ENCODE peak calls at places on chromosomes 4 and X, in nine cellular contexts. Z is IMR-90, N is suprapubic skin, S is testis, W is NB4, D is heart left ventricle, O is HCT116, C is Peyer's patch, Q is ovary. L is an unnamed sample.
A peak's percentile ranks its signal among the peaks of the same experiment; 100 is the strongest.

GRCh38 chr4:95386410-95386809 is 162.4 kb downstream of the UNC5C start:
- DNase-seq in Z (no peak), N (no peak), S (no peak), W (no peak), D (no peak), O (no peak), C (no peak), Q (no peak), L (no peak)

GRCh38 chr4:152102184-152103000 is 341.6 kb upstream of the GATB start:
- DNase-seq in Z (peak; percentile 92), N (no peak), S (no peak), W (no peak), D (no peak), O (peak; percentile 23), C (no peak), Q (no peak), L (no peak)

GRCh38 chr4:146224331-146224966 is 10.1 kb downstream of the REELD1 start:
- DNase-seq in Z (peak; percentile 26), N (no peak), S (peak; percentile 31), W (no peak), D (no peak), O (no peak), C (no peak), Q (no peak), L (no peak)

GRCh38 chr4:108010167-108010566 is 20.5 kb downstream of the HADH start:
- DNase-seq in Z (peak; percentile 89), N (no peak), S (no peak), W (no peak), D (no peak), O (no peak), C (no peak), Q (no peak), L (no peak)

GRCh38 chr4:78058591-78059523 is 1.7 kb downstream of the FRAS1 start:
- DNase-seq in Z (no peak), N (peak; percentile 68), S (peak; percentile 31), W (no peak), D (peak; percentile 39), O (no peak), C (peak; percentile 65), Q (peak; percentile 49), L (peak; percentile 17)

GRCh38 chrX:40172169-40172979 is 74.6 kb upstream of the BCOR start:
- DNase-seq in Z (peak; percentile 44), N (peak; percentile 78), S (peak; percentile 63), W (peak; percentile 49), D (peak; percentile 70), O (no peak), C (peak; percentile 78), Q (peak; percentile 83), L (peak; percentile 71)

GRCh38 chr4:30903493-30903892 is 183.3 kb downstream of the PCDH7 start:
- DNase-seq in Z (peak; percentile 74), N (no peak), S (no peak), W (no peak), D (no peak), O (no peak), C (no peak), Q (no peak), L (no peak)

GRCh38 chrX:49163555-49164419 is 1.2 kb downstream of the MAGIX start:
- DNase-seq in Z (peak; percentile 73), N (peak; percentile 92), S (peak; percentile 88), W (peak; percentile 87), D (peak; percentile 92), O (peak; percentile 63), C (peak; percentile 88), Q (peak; percentile 91), L (peak; percentile 88)

GRCh38 chr4:12729384-12729783 is 754.8 kb downstream of the RAB28 start:
- DNase-seq in Z (peak; percentile 15), N (no peak), S (no peak), W (peak; percentile 41), D (no peak), O (peak; percentile 33), C (no peak), Q (no peak), L (no peak)

GRCh38 chr4:25032126-25032525 is 1.4 kb upstream of the LGI2 start:
- DNase-seq in Z (peak; percentile 5), N (no peak), S (no peak), W (no peak), D (no peak), O (no peak), C (no peak), Q (no peak), L (no peak)

DNA sequence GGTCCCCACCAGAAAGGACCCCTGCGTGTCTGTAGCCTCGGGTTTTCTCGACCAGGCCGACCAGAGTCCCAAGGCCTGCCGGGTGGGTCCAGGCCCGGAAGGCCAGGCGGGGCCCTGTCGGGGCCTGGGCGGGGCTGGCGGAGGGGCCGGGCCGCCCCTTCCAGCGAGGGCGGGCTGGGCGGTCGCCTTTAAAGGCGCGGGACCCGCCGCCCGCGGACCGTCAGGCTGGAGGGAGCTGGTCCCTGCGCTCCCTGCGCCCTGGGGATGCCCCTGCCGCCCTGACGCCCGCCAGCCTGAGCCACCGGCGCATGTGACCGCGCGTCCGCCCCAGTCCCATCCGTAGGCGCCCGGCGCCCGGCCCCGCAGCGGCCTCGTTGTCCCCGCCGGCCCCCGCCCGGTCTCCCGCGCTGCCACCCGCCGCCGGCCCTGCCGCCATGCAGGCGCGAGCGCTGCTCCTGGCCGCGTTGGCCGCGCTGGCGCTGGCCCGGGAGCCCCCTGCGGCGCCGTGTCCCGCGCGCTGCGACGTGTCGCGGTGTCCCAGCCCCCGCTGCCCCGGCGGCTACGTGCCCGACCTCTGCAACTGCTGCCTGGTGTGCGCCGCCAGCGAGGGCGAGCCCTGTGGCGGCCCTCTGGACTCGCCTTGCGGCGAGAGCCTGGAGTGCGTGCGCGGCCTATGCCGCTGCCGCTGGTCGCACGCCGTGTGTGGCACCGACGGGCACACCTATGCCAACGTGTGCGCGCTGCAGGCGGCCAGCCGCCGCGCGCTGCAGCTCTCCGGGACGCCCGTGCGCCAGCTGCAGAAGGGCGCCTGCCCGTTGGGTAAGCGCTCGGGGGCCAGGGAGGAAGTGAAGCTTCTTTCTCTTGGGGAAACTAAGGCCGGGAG is at the start of gene HTRA3:
- DNase-seq in Z (peak; percentile 31), N (no peak), S (peak; percentile 43), W (peak; percentile 87), D (peak; percentile 75), O (no peak), C (no peak), Q (peak; percentile 84), L (peak; percentile 44)
- TF ChIP-seq POLR2A in Z (peak; percentile 65), N (peak; percentile 65), S (no peak), W (peak; percentile 88), D (peak; percentile 56), O (no peak), C (no peak), Q (peak; percentile 81), L (peak; percentile 72)

GRCh38 chr4:80709082-80709869 is 321.2 kb upstream of the BMP3 start:
- DNase-seq in Z (no peak), N (no peak), S (no peak), W (no peak), D (no peak), O (no peak), C (no peak), Q (no peak), L (no peak)

GRCh38 chr4:80717204-80717603 is 313.3 kb upstream of the BMP3 start:
- DNase-seq in Z (no peak), N (no peak), S (no peak), W (no peak), D (no peak), O (no peak), C (no peak), Q (no peak), L (no peak)

GRCh38 chr4:80710748-80711451 is 319.6 kb upstream of the BMP3 start:
- DNase-seq in Z (no peak), N (no peak), S (peak; percentile 23), W (no peak), D (no peak), O (no peak), C (no peak), Q (no peak), L (no peak)

GRCh38 chr4:80713409-80713808 is 317.1 kb upstream of the BMP3 start:
- DNase-seq in Z (no peak), N (no peak), S (no peak), W (no peak), D (no peak), O (no peak), C (no peak), Q (no peak), L (no peak)

DNA sequence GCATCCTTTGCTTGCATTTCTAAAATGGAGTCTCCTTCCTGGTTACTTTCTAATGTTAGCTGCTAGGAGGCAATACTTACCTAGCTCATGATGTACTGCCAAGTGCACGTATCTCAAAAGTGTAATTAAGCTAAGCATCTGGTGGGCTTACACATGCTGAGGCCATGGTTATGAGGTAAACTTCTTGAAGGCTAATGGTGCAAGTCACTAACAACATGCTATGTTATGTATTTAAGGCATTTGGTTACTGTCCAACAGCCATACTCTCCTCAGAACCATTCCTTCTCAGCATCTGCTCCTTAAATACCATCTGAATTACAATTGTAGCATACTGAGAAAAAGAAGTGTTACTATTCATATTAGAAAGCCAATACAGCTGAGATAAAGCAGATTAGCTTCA is 318.6 kb upstream of the BMP3 start:
- DNase-seq in Z (peak; percentile 14), N (no peak), S (no peak), W (no peak), D (no peak), O (no peak), C (no peak), Q (no peak), L (no peak)
- H3K4me3 ChIP-seq in Z (no peak overlapping the region), N (no peak overlapping the region), S (no peak overlapping the region), W (no peak overlapping the region), D (no peak overlapping the region), O (no peak overlapping the region), C (no peak overlapping the region), Q (no peak overlapping the region), L (no peak overlapping the region)

GRCh38 chr4:86961103-86961502 is 26.3 kb downstream of the AFF1 start:
- DNase-seq in Z (no peak), N (no peak), S (no peak), W (peak; percentile 74), D (no peak), O (no peak), C (no peak), Q (no peak), L (no peak)

GRCh38 chr4:86960557-86960959 is 25.7 kb downstream of the AFF1 start:
- DNase-seq in Z (peak; percentile 46), N (no peak), S (no peak), W (peak; percentile 30), D (no peak), O (no peak), C (no peak), Q (no peak), L (no peak)

GRCh38 chr4:86959588-86960500 is 25.0 kb downstream of the AFF1 start:
- DNase-seq in Z (no peak), N (no peak), S (no peak), W (peak; percentile 37), D (no peak), O (no peak), C (no peak), Q (no peak), L (no peak)

GRCh38 chr4:86963697-86964096 is 28.9 kb downstream of the AFF1 start:
- DNase-seq in Z (peak; percentile 59), N (no peak), S (no peak), W (no peak), D (no peak), O (peak; percentile 50), C (no peak), Q (no peak), L (no peak)

GRCh38 chr4:86961605-86962295 is 26.9 kb downstream of the AFF1 start:
- DNase-seq in Z (peak; percentile 67), N (no peak), S (no peak), W (peak; percentile 92), D (no peak), O (no peak), C (no peak), Q (no peak), L (no peak)
- TF ChIP-seq POLR2A in Z (no peak), N (no peak), S (no peak), W (no peak), D (no peak), O (no peak), C (no peak), Q (no peak), L (no peak)

GRCh38 chrX:153857348-153857903 is 27.1 kb upstream of the PDZD4 start:
- DNase-seq in Z (no peak), N (no peak), S (no peak), W (peak; percentile 22), D (no peak), O (no peak), C (no peak), Q (no peak), L (no peak)
- H3K4me3 ChIP-seq in Z (no peak overlapping the region), N (no peak overlapping the region), S (no peak overlapping the region), W (no peak overlapping the region), D (no peak overlapping the region), O (no peak overlapping the region), C (no peak overlapping the region), Q (no peak overlapping the region), L (no peak overlapping the region)